ENCODE peak calls at places on chromosomes 1 and 21, in five cellular contexts. One of them, this sample, is unnamed.

GRCh38 chr21:31447477-31447876 is 103.4 kb upstream of the TIAM1 start:
- DNase-seq in astrocyte of the spinal cord: peak
- DNase-seq in HuH-7.5: no peak
- DNase-seq in stimulated activated CD4-positive, alpha-beta T cell treated with anti-CD3 and anti-CD28 coated beads, Interleukin-4, amount 100 ng/mL, for 4 hours: no peak
- DNase-seq in AG08396: no peak
- DNase-seq in this sample: no peak

GRCh38 chr1:73100216-73100615 is 817.9 kb upstream of the NEGR1 start:
- DNase-seq in HuH-7.5: no peak
- DNase-seq in stimulated activated CD4-positive, alpha-beta T cell treated with anti-CD3 and anti-CD28 coated beads, Interleukin-4, amount 100 ng/mL, for 4 hours: no peak
- DNase-seq in astrocyte of the spinal cord: no peak
- DNase-seq in AG08396: no peak
- DNase-seq in this sample: no peak

GRCh38 chr1:186819140-186819539 is 9.6 kb upstream of the PLA2G4A start:
- DNase-seq in stimulated activated CD4-positive, alpha-beta T cell treated with anti-CD3 and anti-CD28 coated beads, Interleukin-4, amount 100 ng/mL, for 4 hours: no peak
- DNase-seq in astrocyte of the spinal cord: peak
- DNase-seq in AG08396: no peak
- DNase-seq in HuH-7.5: no peak
- DNase-seq in this sample: no peak

GRCh38 chr1:247936415-247936814 is 11.7 kb downstream of the OR2AJ1 start:
- DNase-seq in HuH-7.5: no peak
- DNase-seq in astrocyte of the spinal cord: no peak
- DNase-seq in AG08396: no peak
- DNase-seq in stimulated activated CD4-positive, alpha-beta T cell treated with anti-CD3 and anti-CD28 coated beads, Interleukin-4, amount 100 ng/mL, for 4 hours: no peak
- DNase-seq in this sample: no peak

GRCh38 chr1:43366601-43367025 is 1.2 kb downstream of the ELOVL1 start:
- DNase-seq in HuH-7.5: no peak
- DNase-seq in stimulated activated CD4-positive, alpha-beta T cell treated with anti-CD3 and anti-CD28 coated beads, Interleukin-4, amount 100 ng/mL, for 4 hours: no peak
- DNase-seq in AG08396: peak
- DNase-seq in astrocyte of the spinal cord: no peak
- DNase-seq in this sample: no peak

GRCh38 chr1:179016694-179017382 is 8.9 kb upstream of the FAM20B start:
- DNase-seq in astrocyte of the spinal cord: peak
- DNase-seq in stimulated activated CD4-positive, alpha-beta T cell treated with anti-CD3 and anti-CD28 coated beads, Interleukin-4, amount 100 ng/mL, for 4 hours: no peak
- DNase-seq in HuH-7.5: peak
- DNase-seq in AG08396: peak
- DNase-seq in this sample: peak

GRCh38 chr1:175075572-175076568 is 8.2 kb downstream of the TNN start:
- DNase-seq in AG08396: peak
- DNase-seq in stimulated activated CD4-positive, alpha-beta T cell treated with anti-CD3 and anti-CD28 coated beads, Interleukin-4, amount 100 ng/mL, for 4 hours: no peak
- DNase-seq in astrocyte of the spinal cord: no peak
- DNase-seq in HuH-7.5: no peak
- DNase-seq in this sample: no peak

GRCh38 chr1:212315907-212316306 is 30.7 kb downstream of the PPP2R5A start:
- DNase-seq in AG08396: no peak
- DNase-seq in astrocyte of the spinal cord: peak
- DNase-seq in stimulated activated CD4-positive, alpha-beta T cell treated with anti-CD3 and anti-CD28 coated beads, Interleukin-4, amount 100 ng/mL, for 4 hours: no peak
- DNase-seq in HuH-7.5: no peak
- DNase-seq in this sample: no peak

GRCh38 chr1:65103807-65104206 is 44.2 kb upstream of the AK4 start:
- DNase-seq in stimulated activated CD4-positive, alpha-beta T cell treated with anti-CD3 and anti-CD28 coated beads, Interleukin-4, amount 100 ng/mL, for 4 hours: no peak
- DNase-seq in AG08396: no peak
- DNase-seq in astrocyte of the spinal cord: no peak
- DNase-seq in HuH-7.5: no peak
- DNase-seq in this sample: no peak

GRCh38 chr1:43582162-43582566 is 51.5 kb downstream of the PTPRF start:
- DNase-seq in stimulated activated CD4-positive, alpha-beta T cell treated with anti-CD3 and anti-CD28 coated beads, Interleukin-4, amount 100 ng/mL, for 4 hours: peak
- DNase-seq in AG08396: peak
- DNase-seq in HuH-7.5: no peak
- DNase-seq in astrocyte of the spinal cord: peak
- DNase-seq in this sample: peak

GRCh38 chr1:34709547-34709946 is 45.3 kb upstream of the GJB5 start:
- DNase-seq in astrocyte of the spinal cord: no peak
- DNase-seq in stimulated activated CD4-positive, alpha-beta T cell treated with anti-CD3 and anti-CD28 coated beads, Interleukin-4, amount 100 ng/mL, for 4 hours: no peak
- DNase-seq in AG08396: peak
- DNase-seq in HuH-7.5: no peak
- DNase-seq in this sample: no peak